ENCODE peak calls at places on chromosomes 11 and 22, in four cellular contexts. L, V, S and Y are unnamed samples.

GRCh38 chr11:122105009-122105828 is 10.8 kb downstream of the BLID start:
- DNase-seq in L (no peak), V (peak; percentile 6), S (peak; percentile 62), Y (no peak)

GRCh38 chr11:73907191-73907590 is 30.4 kb downstream of the PAAF1 start:
- DNase-seq in L (peak; percentile 55), V (peak; percentile 4), S (peak; percentile 74), Y (no peak)

GRCh38 chr22:37692627-37693285 is 4.1 kb upstream of the TRIOBP start:
- DNase-seq in L (no peak), V (no peak), S (no peak), Y (no peak)

GRCh38 chr11:21426931-21427330 is 757.5 kb downstream of the NELL1 start:
- DNase-seq in L (no peak), V (no peak), S (no peak), Y (no peak)

GRCh38 chr11:129894281-129895125 is 875 bp downstream of the NFRKB start:
- DNase-seq in L (peak; percentile 3), V (peak; percentile 5), S (no peak), Y (no peak)

GRCh38 chr11:130774703-130775102 is 141.6 kb downstream of the SNX19 start:
- DNase-seq in L (no peak), V (no peak), S (no peak), Y (peak; percentile 50)

GRCh38 chr11:117750916-117751773 is 45.9 kb downstream of the DSCAML1 start:
- DNase-seq in L (no peak), V (no peak), S (no peak), Y (no peak)

GRCh38 chr11:1152316-1153104 is 5.2 kb upstream of the MUC5AC start:
- DNase-seq in L (peak; percentile 78), V (no peak), S (peak; percentile 91), Y (no peak)

GRCh38 chr22:37996079-37996478 is 11.7 kb upstream of the SOX10 start:
- DNase-seq in L (no peak), V (no peak), S (no peak), Y (no peak)

GRCh38 chr22:45007946-45008852 is 1.6 kb downstream of the PHF21B start:
- DNase-seq in L (no peak), V (no peak), S (no peak), Y (no peak)

GRCh38 chr11:120858740-120859139 is 165.2 kb upstream of the TBCEL start:
- DNase-seq in L (peak; percentile 25), V (no peak), S (peak; percentile 10), Y (no peak)

GRCh38 chr11:77039491-77040400 is 5.5 kb downstream of the B3GNT6 start:
- DNase-seq in L (peak; percentile 33), V (peak; percentile 44), S (no peak), Y (no peak)

GRCh38 chr11:2780850-2781412 is 81.1 kb upstream of the KCNQ1OT1 start:
- DNase-seq in L (no peak), V (no peak), S (no peak), Y (peak; percentile 4)

GRCh38 chr22:48888466-48889208 is 939.0 kb downstream of the BRD1 start:
- DNase-seq in L (no peak), V (no peak), S (no peak), Y (no peak)

GRCh38 chr11:116702772-116703360 is 69.9 kb downstream of the BUD13 start:
- DNase-seq in L (no peak), V (no peak), S (no peak), Y (no peak)

GRCh38 chr11:108093128-108093904 is 28.1 kb upstream of the ACAT1 start:
- DNase-seq in L (peak; percentile 78), V (no peak), S (no peak), Y (no peak)

GRCh38 chr22:29225422-29226090 is 19.9 kb downstream of the EMID1 start:
- DNase-seq in L (peak; percentile 42), V (no peak), S (no peak), Y (peak; percentile 64)

GRCh38 chr11:889686-890475 is 20.7 kb downstream of the CHID1 start:
- DNase-seq in L (no peak), V (no peak), S (no peak), Y (no peak)

GRCh38 chr11:122394326-122394725 is 261.2 kb upstream of the UBASH3B start:
- DNase-seq in L (no peak), V (no peak), S (no peak), Y (no peak)